ENCODE peak calls at places on chromosomes 4 and X, in ten cellular contexts. B is transverse colon, O is upper lobe of right lung, Y is spleen, R is cardiac muscle cell, V is A549, N is heart right ventricle, G is GM23248, T is mesendoderm, H is tibial artery. X is an unnamed sample. For H3K4me1, the result is how much of the 10 kb centered on the place peaks cover.

GRCh38 chr4:173827707-173828106 is 297.7 kb upstream of the HAND2 start:
- DNase-seq in R (peak), N (no peak), H (no peak), T (peak), V (no peak), G (peak), B (no peak), O (no peak), Y (no peak), X (no peak)

GRCh38 chrX:50888884-50889283 is 21.7 kb upstream of the BMP15 start:
- DNase-seq in H (no peak), B (no peak), V (no peak), R (no peak), G (no peak), N (no peak), T (no peak), Y (no peak), O (no peak), X (no peak)

GRCh38 chr4:118389731-118390520 is 37.1 kb upstream of the PRSS12 start:
- DNase-seq in H (no peak), T (no peak), G (peak), V (no peak), O (no peak), Y (no peak), R (no peak), B (no peak), N (no peak), X (no peak)

GRCh38 chrX:37383313-37383712 is 34.1 kb downstream of the PRRG1 start:
- DNase-seq in G (no peak), H (no peak), R (no peak), V (no peak), N (no peak), B (no peak), O (no peak), Y (no peak), T (no peak), X (no peak)

GRCh38 chr4:13170131-13170530 is 314.0 kb downstream of the RAB28 start:
- DNase-seq in B (no peak), Y (no peak), O (no peak), V (no peak), N (no peak), T (no peak), R (no peak), H (no peak), G (no peak), X (no peak)

GRCh38 chr4:7928711-7929505 is 10.8 kb downstream of the AFAP1 start:
- DNase-seq in H (no peak), V (peak), R (no peak), O (no peak), G (peak), N (no peak), Y (no peak), T (no peak), B (no peak), X (no peak)

GRCh38 chr4:83490876-83491450 is 6.1 kb upstream of the ABRAXAS1 start:
- DNase-seq in G (peak), O (no peak), B (no peak), T (peak), H (no peak), R (peak), N (no peak), Y (no peak), V (peak), X (peak)

GRCh38 chrX:71128166-71128833 is 9.9 kb downstream of the MED12 start:
- DNase-seq in O (no peak), N (no peak), R (peak), B (no peak), H (no peak), Y (no peak), G (peak), T (no peak), V (peak), X (no peak)

GRCh38 chr4:27463816-27464215 is 603.2 kb downstream of the STIM2 start:
- DNase-seq in O (no peak), Y (no peak), R (peak), V (peak), N (no peak), H (no peak), G (peak), B (no peak), T (peak), X (no peak)

GRCh38 chrX:9127991-9128390 is 94.1 kb upstream of the FAM9B start:
- DNase-seq in Y (no peak), B (no peak), R (no peak), H (no peak), N (no peak), G (no peak), T (no peak), V (no peak), O (no peak), X (no peak)

GRCh38 chr4:825969-826330 is at the start of gene CPLX1:
- DNase-seq in R (no peak), H (no peak), N (no peak), Y (no peak), B (peak), T (peak), O (peak), G (peak), V (no peak), X (no peak)

GRCh38 chr4:77650787-77651186 is 45.2 kb downstream of the CXCL13 start:
- DNase-seq in B (no peak), H (no peak), R (no peak), G (no peak), T (no peak), O (no peak), V (no peak), N (no peak), Y (no peak), X (no peak)

GRCh38 chr4:153773236-153773690 is 13.4 kb upstream of the RNF175 start:
- DNase-seq in T (peak), H (no peak), N (no peak), O (no peak), B (no peak), R (no peak), G (no peak), Y (no peak), V (no peak), X (no peak)

GRCh38 chrX:13836575-13836974 is 19.7 kb upstream of the GPM6B start:
- DNase-seq in H (no peak), N (no peak), O (no peak), G (no peak), R (no peak), Y (no peak), B (no peak), T (no peak), V (no peak), X (no peak)

GRCh38 chrX:48782795-48783194 is 3.6 kb upstream of the GATA1 start:
- DNase-seq in R (no peak), B (no peak), O (no peak), H (no peak), N (no peak), T (no peak), V (no peak), Y (no peak), G (no peak), X (no peak)

GRCh38 chr4:6598127-6598526 is 23.1 kb downstream of the MAN2B2 start:
- DNase-seq in V (no peak), Y (no peak), T (no peak), R (no peak), O (no peak), G (no peak), H (no peak), B (no peak), N (no peak), X (no peak)

GRCh38 chr4:17094209-17094608 is 195.8 kb upstream of the LDB2 start:
- DNase-seq in H (no peak), R (peak), T (no peak), Y (no peak), G (peak), V (no peak), O (no peak), B (no peak), N (no peak), X (no peak)

GRCh38 chrX:84064814-84065213 is 123.2 kb downstream of the RPS6KA6 start:
- DNase-seq in B (no peak), Y (no peak), G (no peak), R (no peak), O (no peak), V (no peak), H (no peak), N (no peak), T (no peak), X (no peak)

GRCh38 chr4:90207887-90208454 is 80.8 kb downstream of the CCSER1 start:
- DNase-seq in R (no peak), O (no peak), B (no peak), N (no peak), V (no peak), Y (no peak), G (no peak), T (peak), H (no peak), X (no peak)

GRCh38 chr4:48665555-48666186 is 114.4 kb downstream of the FRYL start:
- DNase-seq in B (no peak), V (no peak), T (no peak), R (no peak), O (no peak), N (no peak), G (peak), H (no peak), Y (no peak), X (no peak)

GRCh38 chrX:97446298-97446882 is 562.7 kb downstream of the RPA4 start:
- DNase-seq in O (no peak), H (no peak), G (peak), B (no peak), N (no peak), T (no peak), R (peak), Y (no peak), V (no peak), X (no peak)

GRCh38 chr4:152938237-152938969 is 2.3 kb downstream of the FHDC1 start:
- DNase-seq in N (no peak), O (no peak), R (no peak), H (no peak), T (no peak), V (no peak), Y (no peak), G (peak), B (peak), X (no peak)

GRCh38 chr4:2101346-2102044 is 42.4 kb downstream of the NAT8L start:
- DNase-seq in G (peak), B (no peak), T (no peak), H (no peak), N (no peak), O (no peak), Y (no peak), R (no peak), V (no peak), X (no peak)

GRCh38 chrX:44747317-44747716 is 96.5 kb upstream of the DUSP21 start:
- DNase-seq in O (no peak), G (no peak), R (no peak), T (peak), B (no peak), Y (no peak), H (no peak), N (no peak), V (no peak), X (no peak)

GRCh38 chr4:42122237-42122636 is 30.2 kb downstream of the BEND4 start:
- DNase-seq in Y (no peak), R (no peak), H (no peak), V (no peak), O (no peak), B (no peak), G (no peak), N (no peak), T (no peak), X (no peak)

GRCh38 chr4:60805500-60806313 is 394.4 kb upstream of the ADGRL3 start:
- DNase-seq in Y (no peak), N (no peak), T (peak), G (peak), B (no peak), V (peak), H (no peak), O (no peak), R (peak), X (no peak)

GRCh38 chrX:68669094-68669830 is 21.8 kb downstream of the STARD8 start:
- DNase-seq in R (no peak), V (no peak), N (no peak), H (no peak), B (no peak), Y (no peak), O (no peak), T (peak), G (peak), X (no peak)

GRCh38 chrX:47748576-47748975 is 88.1 kb upstream of the ZNF81 start:
- DNase-seq in H (no peak), R (peak), O (no peak), N (no peak), V (no peak), Y (no peak), B (no peak), G (peak), T (no peak), X (no peak)

GRCh38 chr4:20944451-20944850 is 244.2 kb downstream of the PACRGL start:
- DNase-seq in N (no peak), R (no peak), V (no peak), B (no peak), T (no peak), O (no peak), G (no peak), H (no peak), Y (no peak), X (no peak)

GRCh38 chrX:38563006-38563405 is 1.7 kb downstream of the TSPAN7 start:
- DNase-seq in V (no peak), B (no peak), G (no peak), R (no peak), Y (no peak), O (no peak), H (no peak), T (no peak), N (no peak), X (no peak)

GRCh38 chrX:630922-631496 is 418 bp downstream of the SHOX start:
- DNase-seq in B (no peak), N (no peak), O (no peak), T (peak), G (no peak), Y (peak), R (no peak), H (no peak), V (peak), X (no peak)
- H3K4me3 ChIP-seq in B (no peak), N (no peak), O (no peak), T (no peak), G (no peak), Y (no peak), R (no peak), H (no peak), V (no peak), X (no peak)

GRCh38 chrX:2705461-2705860 is 14.4 kb downstream of the CD99 start:
- DNase-seq in T (no peak), V (no peak), B (no peak), H (no peak), O (no peak), Y (peak), R (no peak), N (no peak), G (peak), X (no peak)
- H3K4me1 ChIP-seq in T (under half), V (half or more), B (half or more), H (under half), O (half or more), Y (half or more), R (half or more), N (half or more), G (half or more), X (under half)

GRCh38 chrX:143472334-143472938 is 44.8 kb downstream of the SPANXN3 start:
- DNase-seq in N (no peak), T (no peak), G (no peak), V (no peak), O (no peak), Y (no peak), H (no peak), B (no peak), R (no peak), X (no peak)
- H3K27ac ChIP-seq in N (no peak), T (no peak), G (no peak), V (no peak), O (no peak), Y (no peak), H (no peak), B (no peak), R (no peak), X (no peak)

GRCh38 chrX:46327229-46328081 is 217.8 kb downstream of the ZNF674 start:
- DNase-seq in B (peak), G (peak), O (peak), T (peak), Y (no peak), N (peak), R (peak), V (peak), H (no peak), X (no peak)
- H3K4me3 ChIP-seq in B (no peak), G (no peak), O (no peak), T (no peak), Y (no peak), N (peak), R (no peak), V (peak), H (peak), X (no peak)

GRCh38 chrX:119726900-119727555 is 31.4 kb upstream of the SOWAHD start:
- DNase-seq in G (peak), B (no peak), H (no peak), T (peak), N (no peak), Y (peak), V (no peak), R (no peak), O (no peak), X (peak)
- H3K4me1 ChIP-seq in G (under half), B (under half), H (under half), T (under half), N (under half), Y (under half), V (under half), R (under half), O (under half), X (under half)

DNA sequence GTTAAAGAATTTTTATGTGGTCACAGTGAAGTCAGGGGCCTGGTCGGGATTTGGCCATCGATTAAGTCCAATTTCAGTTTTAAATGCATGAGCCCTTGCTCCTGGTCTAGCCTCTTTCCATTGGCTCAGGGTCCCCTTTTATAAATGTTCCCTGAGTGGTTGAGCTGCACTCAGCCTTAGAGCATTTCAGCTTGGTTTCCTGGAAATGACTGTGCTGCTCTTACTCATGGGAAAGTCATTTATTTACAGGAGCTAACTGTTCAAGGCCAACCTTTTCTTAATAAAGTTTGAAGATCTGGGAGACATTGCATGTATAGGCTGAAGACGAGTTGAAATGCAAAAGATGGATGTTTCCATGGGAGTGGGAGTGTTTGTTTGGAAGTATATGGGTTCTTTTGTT is 98.8 kb upstream of the CLNK start:
- DNase-seq in R (peak), N (no peak), B (no peak), T (no peak), O (no peak), G (peak), Y (no peak), V (no peak), H (no peak), X (no peak)
- H3K27ac ChIP-seq in R (no peak), N (no peak), B (no peak), T (no peak), O (no peak), G (peak), Y (no peak), V (no peak), H (no peak), X (no peak)

GRCh38 chrX:129115104-129115503 is 408.2 kb downstream of the SMARCA1 start:
- DNase-seq in Y (no peak), R (peak), T (peak), O (no peak), V (peak), H (no peak), G (peak), N (no peak), B (peak), X (no peak)
- H3K4me3 ChIP-seq in Y (no peak), R (no peak), T (no peak), O (no peak), V (no peak), H (no peak), G (no peak), N (no peak), B (no peak), X (no peak)

GRCh38 chr4:11633435-11633834 is 204.7 kb upstream of the HS3ST1 start:
- DNase-seq in V (no peak), H (no peak), T (no peak), R (no peak), N (no peak), Y (no peak), O (no peak), G (no peak), B (no peak), X (no peak)
- H3K4me1 ChIP-seq in V (under half), H (under half), T (under half), R (under half), N (under half), Y (under half), O (under half), G (under half), B (under half), X (under half)

X was measured in naive thymus-derived CD4-positive, alpha-beta T cell.